ENCODE peak calls at places on chromosome 1, in four cellular contexts. A is CD8-positive, alpha-beta T cell; P is T-helper 9 cell; O is RCC 7860. X is an unnamed sample.

GRCh38 chr1:36224537-36225297 is 474 bp downstream of the THRAP3 start:
- DNase-seq in A (no peak), P (peak), O (peak), X (peak)

GRCh38 chr1:76470166-76470565 is 395.6 kb downstream of the ST6GALNAC3 start:
- DNase-seq in A (no peak), P (no peak), O (no peak), X (no peak)

GRCh38 chr1:118018064-118018463 is 88.5 kb downstream of the WDR3 start:
- DNase-seq in A (no peak), P (no peak), O (no peak), X (no peak)

GRCh38 chr1:216221260-216221700 is 202.0 kb downstream of the USH2A start:
- DNase-seq in A (no peak), P (no peak), O (peak), X (peak)

GRCh38 chr1:175152006-175152652 is 40.4 kb downstream of the KIAA0040 start:
- DNase-seq in A (peak), P (peak), O (no peak), X (no peak)

GRCh38 chr1:13945856-13946255 is 245.9 kb downstream of the PRDM2 start:
- DNase-seq in A (no peak), P (no peak), O (no peak), X (no peak)

GRCh38 chr1:3510136-3510955 is 55.9 kb downstream of the ARHGEF16 start:
- DNase-seq in A (no peak), P (no peak), O (peak), X (no peak)

GRCh38 chr1:26692793-26693490 is 2.9 kb upstream of the ARID1A start:
- DNase-seq in A (peak), P (peak), O (peak), X (peak)

GRCh38 chr1:90850925-90851710 is 134.0 kb upstream of the BARHL2 start:
- DNase-seq in A (peak), P (peak), O (peak), X (peak)

GRCh38 chr1:112297536-112297935 is 98.5 kb upstream of the CTTNBP2NL start:
- DNase-seq in A (no peak), P (no peak), O (no peak), X (no peak)

GRCh38 chr1:16145988-16146887 is 9.6 kb downstream of the EPHA2 start:
- DNase-seq in A (no peak), P (no peak), O (peak), X (peak)

GRCh38 chr1:93021539-93022134 is 57.4 kb upstream of the MTF2 start:
- DNase-seq in A (no peak), P (no peak), O (peak), X (peak)